ENCODE peak calls at places on chromosomes 16 and 17, in six cellular contexts. R is HFF-Myc, E is tibial artery, S is fibroblast of pulmonary artery, C is dorsolateral prefrontal cortex, H is fibroblast of villous mesenchyme. M is an unnamed sample.

GRCh38 chr16:1536601-1537000 is 3.1 kb downstream of the TMEM204 start:
- DNase-seq in R (no peak), E (no peak), S (no peak), C (no peak), H (no peak), M (no peak)

GRCh38 chr16:30491744-30492308 is 19.3 kb downstream of the ITGAL start:
- DNase-seq in R (peak; percentile 82), E (no peak), S (peak; percentile 80), C (no peak), H (peak; percentile 73), M (peak; percentile 76)

GRCh38 chr16:10598157-10598556 is 17.8 kb upstream of the EMP2 start:
- DNase-seq in R (no peak), E (peak; percentile 38), S (no peak), C (no peak), H (no peak), M (no peak)

GRCh38 chr17:68821860-68822693 is 133.1 kb downstream of the ABCA8 start:
- DNase-seq in R (peak; percentile 92), E (no peak), S (peak; percentile 85), C (no peak), H (peak; percentile 89), M (peak; percentile 90)

GRCh38 chr16:51851111-51851510 is 695.8 kb downstream of the TOX3 start:
- DNase-seq in R (no peak), E (no peak), S (no peak), C (no peak), H (no peak), M (no peak)

GRCh38 chr17:82832881-82833475 is 6.8 kb downstream of the ZNF750 start:
- DNase-seq in R (no peak), E (peak; percentile 6), S (no peak), C (no peak), H (no peak), M (no peak)

GRCh38 chr16:89560413-89561194 is at the start of gene RPL13:
- DNase-seq in R (peak; percentile 75), E (peak; percentile 95), S (peak; percentile 96), C (peak; percentile 94), H (peak; percentile 96), M (peak; percentile 97)

GRCh38 chr17:40251576-40251975 is 32.5 kb downstream of the WIPF2 start:
- DNase-seq in R (peak; percentile 80), E (peak; percentile 40), S (peak; percentile 88), C (no peak), H (peak; percentile 90), M (peak; percentile 85)

GRCh38 chr16:5668553-5668952 is 571.0 kb upstream of the EEF2KMT start:
- DNase-seq in R (no peak), E (no peak), S (no peak), C (no peak), H (no peak), M (no peak)

GRCh38 chr17:79774561-79774975 is 3.4 kb upstream of the CBX2 start:
- DNase-seq in R (no peak), E (no peak), S (no peak), C (no peak), H (no peak), M (no peak)

GRCh38 chr17:1485748-1486376 is 6.6 kb downstream of the MYO1C start:
- DNase-seq in R (no peak), E (peak; percentile 69), S (peak; percentile 61), C (no peak), H (peak; percentile 67), M (peak; percentile 64)

GRCh38 chr16:46929378-46930332 is 43.8 kb downstream of the DNAJA2 start:
- DNase-seq in R (peak; percentile 25), E (peak; percentile 31), S (peak; percentile 66), C (peak; percentile 66), H (peak; percentile 54), M (peak; percentile 71)

GRCh38 chr17:39927928-39928867 is 666 bp downstream of the LRRC3C start:
- DNase-seq in R (no peak), E (peak; percentile 40), S (no peak), C (peak; percentile 24), H (no peak), M (no peak)

GRCh38 chr17:32495347-32496253 is 8.8 kb downstream of the CDK5R1 start:
- DNase-seq in R (no peak), E (no peak), S (peak; percentile 23), C (peak; percentile 73), H (peak; percentile 27), M (peak; percentile 54)

GRCh38 chr17:73096866-73097265 is 4.4 kb upstream of the SLC39A11 start:
- DNase-seq in R (no peak), E (peak; percentile 63), S (peak; percentile 10), C (no peak), H (no peak), M (peak; percentile 3)

GRCh38 chr17:64732336-64733006 is 70.4 kb upstream of the SMURF2 start:
- DNase-seq in R (peak; percentile 82), E (no peak), S (peak; percentile 86), C (no peak), H (peak; percentile 71), M (peak; percentile 86)

GRCh38 chr17:48106802-48107136 is 797 bp upstream of the SNX11 start:
- DNase-seq in R (no peak), E (no peak), S (no peak), C (no peak), H (no peak), M (no peak)

GRCh38 chr16:87174061-87174460 is 143.1 kb downstream of the C16orf95 start:
- DNase-seq in R (no peak), E (no peak), S (no peak), C (no peak), H (no peak), M (no peak)

GRCh38 chr16:55900616-55901393 is 25.6 kb upstream of the CES5A start:
- DNase-seq in R (no peak), E (no peak), S (no peak), C (no peak), H (no peak), M (no peak)

GRCh38 chr17:46841561-46842379 is 9.6 kb upstream of the WNT9B start:
- DNase-seq in R (no peak), E (no peak), S (peak; percentile 10), C (no peak), H (no peak), M (no peak)
- TF ChIP-seq CTCF in R (peak; percentile 68), E (peak; percentile 50), S (peak; percentile 26), C (peak; percentile 65), H (peak; percentile 68), M (peak; percentile 31)

GRCh38 chr17:16328997-16329396 is 24.3 kb downstream of the CENPV start:
- DNase-seq in R (no peak), E (no peak), S (peak; percentile 2), C (no peak), H (no peak), M (peak; percentile 21)
- TF ChIP-seq CTCF in R (no peak), E (no peak), S (peak; percentile 22), C (no peak), H (peak; percentile 28), M (peak; percentile 24)

GRCh38 chr16:66175058-66175457 is 191.4 kb upstream of the CDH5 start:
- DNase-seq in R (no peak), E (no peak), S (no peak), C (no peak), H (no peak), M (no peak)
- TF ChIP-seq CTCF in R (no peak), E (no peak), S (no peak), C (no peak), H (no peak), M (no peak)

GRCh38 chr17:8696456-8696855 is 48.2 kb downstream of the CCDC42 start:
- DNase-seq in R (no peak), E (peak; percentile 18), S (no peak), C (no peak), H (no peak), M (peak; percentile 29)
- TF ChIP-seq CTCF in R (no peak), E (no peak), S (no peak), C (no peak), H (no peak), M (no peak)